ENCODE peak calls at places on chromosomes 11 and 22, in eight cellular contexts. Z, P, U, R, N, S, D and C are unnamed samples.
A peak's percentile ranks its signal among the peaks of the same experiment; 100 is the strongest.

GRCh38 chr11:110069158-110069737 is 23.9 kb upstream of the ZC3H12C start:
- DNase-seq in Z (no peak), P (peak; percentile 52), U (peak; percentile 57), R (peak; percentile 79), N (peak; percentile 80), S (peak; percentile 95), D (peak; percentile 69), C (peak; percentile 44)

GRCh38 chr11:35944503-35945136 is 758 bp downstream of the LDLRAD3 start:
- DNase-seq in Z (no peak), P (no peak), U (no peak), R (peak; percentile 46), N (peak; percentile 30), S (no peak), D (peak; percentile 15), C (no peak)

GRCh38 chr11:117466966-117467365 is 139.3 kb downstream of the CEP164 start:
- DNase-seq in Z (no peak), P (no peak), U (no peak), R (no peak), N (no peak), S (no peak), D (no peak), C (no peak)

GRCh38 chr11:35235944-35236666 is 97.1 kb downstream of the CD44 start:
- DNase-seq in Z (no peak), P (no peak), U (no peak), R (no peak), N (peak; percentile 59), S (no peak), D (peak; percentile 90), C (no peak)

GRCh38 chr11:2518112-2518982 is 73.5 kb downstream of the KCNQ1 start:
- DNase-seq in Z (no peak), P (peak; percentile 13), U (no peak), R (no peak), N (no peak), S (no peak), D (no peak), C (peak; percentile 11)

GRCh38 chr22:39677967-39678366 is 107.4 kb downstream of the CACNA1I start:
- DNase-seq in Z (no peak), P (no peak), U (no peak), R (no peak), N (no peak), S (no peak), D (no peak), C (no peak)

GRCh38 chr11:65862941-65863888 is 3.0 kb downstream of the MUS81 start:
- DNase-seq in Z (no peak), P (peak; percentile 20), U (peak; percentile 5), R (no peak), N (no peak), S (no peak), D (no peak), C (peak; percentile 35)

GRCh38 chr11:71240061-71240690 is 12.2 kb downstream of the SHANK2 start:
- DNase-seq in Z (no peak), P (no peak), U (no peak), R (no peak), N (no peak), S (no peak), D (no peak), C (no peak)

GRCh38 chr11:17546240-17546639 is 819 bp upstream of the OTOG start:
- DNase-seq in Z (no peak), P (no peak), U (no peak), R (no peak), N (no peak), S (no peak), D (no peak), C (no peak)

GRCh38 chr11:43923327-43924111 is 18.9 kb upstream of the C11orf96 start:
- DNase-seq in Z (peak; percentile 64), P (peak; percentile 79), U (no peak), R (no peak), N (peak; percentile 78), S (peak; percentile 80), D (peak; percentile 68), C (peak; percentile 64)

GRCh38 chr22:40679964-40680818 is 907 bp downstream of the MCHR1 start:
- DNase-seq in Z (no peak), P (no peak), U (no peak), R (no peak), N (peak; percentile 15), S (no peak), D (no peak), C (no peak)

GRCh38 chr11:45162064-45162375 is 15.6 kb downstream of the PRDM11 start:
- DNase-seq in Z (no peak), P (no peak), U (no peak), R (no peak), N (no peak), S (no peak), D (no peak), C (no peak)

GRCh38 chr11:61880454-61880853 is 10.9 kb downstream of the FADS3 start:
- DNase-seq in Z (no peak), P (no peak), U (no peak), R (no peak), N (no peak), S (no peak), D (no peak), C (no peak)

GRCh38 chr11:134574425-134574824 is 162.4 kb upstream of the B3GAT1 start:
- DNase-seq in Z (no peak), P (no peak), U (no peak), R (no peak), N (no peak), S (no peak), D (no peak), C (no peak)

GRCh38 chr22:39915295-39915726 is 14.4 kb downstream of the GRAP2 start:
- DNase-seq in Z (no peak), P (no peak), U (no peak), R (no peak), N (no peak), S (no peak), D (no peak), C (no peak)

GRCh38 chr11:123704341-123704740 is 37.1 kb downstream of the ZNF202 start:
- DNase-seq in Z (no peak), P (no peak), U (no peak), R (no peak), N (no peak), S (no peak), D (no peak), C (no peak)

GRCh38 chr11:134224710-134225662 is 515 bp downstream of the VPS26B start:
- DNase-seq in Z (peak; percentile 77), P (peak; percentile 82), U (peak; percentile 88), R (peak; percentile 70), N (no peak), S (peak; percentile 14), D (peak; percentile 32), C (peak; percentile 39)

GRCh38 chr11:1299621-1300020 is 9.8 kb downstream of the TOLLIP start:
- DNase-seq in Z (no peak), P (no peak), U (no peak), R (no peak), N (no peak), S (no peak), D (no peak), C (peak; percentile 17)

GRCh38 chr11:13183826-13184196 is 93.8 kb upstream of the BMAL1 start:
- DNase-seq in Z (no peak), P (no peak), U (no peak), R (no peak), N (no peak), S (no peak), D (no peak), C (no peak)

GRCh38 chr11:9568161-9568853 is 5.2 kb upstream of the WEE1 start:
- DNase-seq in Z (no peak), P (no peak), U (no peak), R (no peak), N (peak; percentile 14), S (no peak), D (no peak), C (no peak)

GRCh38 chr22:37206118-37206840 is 6.0 kb downstream of the SSTR3 start:
- DNase-seq in Z (no peak), P (no peak), U (no peak), R (no peak), N (no peak), S (no peak), D (no peak), C (no peak)

GRCh38 chr11:61307354-61307753 is 12.2 kb upstream of the VWCE start:
- DNase-seq in Z (no peak), P (no peak), U (no peak), R (no peak), N (no peak), S (no peak), D (no peak), C (no peak)

GRCh38 chr11:120288021-120288420 is 37.1 kb upstream of the TLCD5 start:
- DNase-seq in Z (no peak), P (no peak), U (no peak), R (no peak), N (no peak), S (no peak), D (no peak), C (no peak)

GRCh38 chr11:7759010-7759409 is 37.7 kb downstream of the OR5P2 start:
- DNase-seq in Z (peak; percentile 60), P (no peak), U (peak; percentile 36), R (no peak), N (no peak), S (no peak), D (no peak), C (no peak)

GRCh38 chr22:49406879-49407587 is 420.6 kb downstream of the BRD1 start:
- DNase-seq in Z (no peak), P (no peak), U (no peak), R (no peak), N (no peak), S (no peak), D (no peak), C (no peak)

GRCh38 chr11:100687032-100687629 is at the start of gene ARHGAP42:
- DNase-seq in Z (peak; percentile 42), P (peak; percentile 61), U (peak; percentile 15), R (peak; percentile 82), N (peak; percentile 49), S (peak; percentile 60), D (peak; percentile 66), C (peak; percentile 55)

GRCh38 chr11:129861702-129862107 is 33.7 kb downstream of the NFRKB start:
- DNase-seq in Z (peak; percentile 13), P (peak; percentile 72), U (no peak), R (peak; percentile 75), N (peak; percentile 92), S (peak; percentile 91), D (peak; percentile 97), C (peak; percentile 58)

GRCh38 chr11:118059231-118059940 is 17.5 kb upstream of the TMPRSS4 start:
- DNase-seq in Z (peak; percentile 82), P (no peak), U (no peak), R (no peak), N (no peak), S (no peak), D (no peak), C (no peak)

GRCh38 chr11:72224587-72225410 is at the start of gene INPPL1:
- DNase-seq in Z (peak; percentile 34), P (peak; percentile 42), U (peak; percentile 69), R (peak; percentile 43), N (peak; percentile 18), S (peak; percentile 32), D (peak; percentile 28), C (peak; percentile 63)

GRCh38 chr11:64933935-64934693 is 1.6 kb downstream of the GPHA2 start:
- DNase-seq in Z (no peak), P (no peak), U (peak; percentile 31), R (no peak), N (no peak), S (no peak), D (no peak), C (no peak)

GRCh38 chr11:93606721-93607120 is 54.8 kb upstream of the CEP295 start:
- DNase-seq in Z (no peak), P (no peak), U (no peak), R (no peak), N (no peak), S (no peak), D (no peak), C (no peak)

GRCh38 chr11:103624708-103625623 is 411.5 kb upstream of the DDI1 start:
- DNase-seq in Z (no peak), P (no peak), U (no peak), R (peak; percentile 54), N (peak; percentile 99), S (peak; percentile 97), D (peak; percentile 99), C (no peak)

GRCh38 chr11:66854231-66854661 is 2.6 kb upstream of the LRFN4 start:
- DNase-seq in Z (no peak), P (no peak), U (no peak), R (no peak), N (no peak), S (no peak), D (no peak), C (no peak)

GRCh38 chr11:59582006-59582405 is 33.6 kb downstream of the OSBP start:
- DNase-seq in Z (no peak), P (peak; percentile 76), U (no peak), R (no peak), N (no peak), S (no peak), D (no peak), C (no peak)